ENCODE peak calls at places on chromosome 21, in five cellular contexts. One of them, this sample, is unnamed.

GRCh38 chr21:33892853-33893252 is 22.8 kb downstream of the ATP5PO start:
- DNase-seq in GM13976: no peak
- DNase-seq in T-cell: no peak
- DNase-seq in transverse colon: no peak
- DNase-seq in NCI-H1105 treated with DMSO at 0.1 percent for 48 hours: no peak
- DNase-seq in this sample: no peak

GRCh38 chr21:34276711-34277425 is 86.9 kb upstream of the KCNE2 start:
- DNase-seq in GM13976: peak
- DNase-seq in T-cell: no peak
- DNase-seq in NCI-H1105 treated with DMSO at 0.1 percent for 48 hours: no peak
- DNase-seq in transverse colon: no peak
- DNase-seq in this sample: no peak

GRCh38 chr21:46097826-46098286 is at the start of gene COL6A2:
- DNase-seq in transverse colon: peak
- DNase-seq in NCI-H1105 treated with DMSO at 0.1 percent for 48 hours: peak
- DNase-seq in GM13976: peak
- DNase-seq in T-cell: peak
- DNase-seq in this sample: peak

GRCh38 chr21:42839271-42840231 is 39.8 kb downstream of the WDR4 start:
- DNase-seq in NCI-H1105 treated with DMSO at 0.1 percent for 48 hours: no peak
- DNase-seq in GM13976: no peak
- DNase-seq in transverse colon: no peak
- DNase-seq in T-cell: no peak
- DNase-seq in this sample: no peak

GRCh38 chr21:42746240-42746592 is 92.8 kb downstream of the PDE9A start:
- DNase-seq in GM13976: no peak
- DNase-seq in NCI-H1105 treated with DMSO at 0.1 percent for 48 hours: no peak
- DNase-seq in T-cell: no peak
- DNase-seq in transverse colon: no peak
- DNase-seq in this sample: no peak

GRCh38 chr21:14548751-14549150 is 2.6 kb upstream of the SAMSN1 start:
- DNase-seq in GM13976: no peak
- DNase-seq in NCI-H1105 treated with DMSO at 0.1 percent for 48 hours: no peak
- DNase-seq in transverse colon: no peak
- DNase-seq in T-cell: no peak
- DNase-seq in this sample: no peak

GRCh38 chr21:34807146-34807880 is 138.5 kb downstream of the CLIC6 start:
- DNase-seq in NCI-H1105 treated with DMSO at 0.1 percent for 48 hours: no peak
- DNase-seq in GM13976: peak
- DNase-seq in T-cell: peak
- DNase-seq in transverse colon: no peak
- DNase-seq in this sample: peak

GRCh38 chr21:44464351-44464750 is 9.0 kb downstream of the LRRC3 start:
- DNase-seq in GM13976: no peak
- DNase-seq in NCI-H1105 treated with DMSO at 0.1 percent for 48 hours: no peak
- DNase-seq in T-cell: no peak
- DNase-seq in transverse colon: no peak
- DNase-seq in this sample: no peak

GRCh38 chr21:27796106-27796505 is 829.2 kb upstream of the ADAMTS5 start:
- DNase-seq in NCI-H1105 treated with DMSO at 0.1 percent for 48 hours: no peak
- DNase-seq in GM13976: no peak
- DNase-seq in T-cell: no peak
- DNase-seq in transverse colon: no peak
- DNase-seq in this sample: no peak

GRCh38 chr21:28746166-28746565 is 246.5 kb downstream of the LTN1 start:
- DNase-seq in GM13976: no peak
- DNase-seq in T-cell: no peak
- DNase-seq in NCI-H1105 treated with DMSO at 0.1 percent for 48 hours: no peak
- DNase-seq in transverse colon: no peak
- DNase-seq in this sample: no peak

GRCh38 chr21:39123375-39123774 is 59.9 kb downstream of the PSMG1 start:
- DNase-seq in transverse colon: no peak
- DNase-seq in GM13976: no peak
- DNase-seq in T-cell: no peak
- DNase-seq in NCI-H1105 treated with DMSO at 0.1 percent for 48 hours: no peak
- DNase-seq in this sample: no peak

GRCh38 chr21:34526618-34527290 is 14.7 kb upstream of the KCNE1 start:
- DNase-seq in T-cell: no peak
- DNase-seq in transverse colon: peak
- DNase-seq in GM13976: peak
- DNase-seq in NCI-H1105 treated with DMSO at 0.1 percent for 48 hours: no peak
- DNase-seq in this sample: no peak

GRCh38 chr21:42537106-42537742 is 23.6 kb downstream of the SLC37A1 start:
- DNase-seq in NCI-H1105 treated with DMSO at 0.1 percent for 48 hours: no peak
- DNase-seq in GM13976: peak
- DNase-seq in transverse colon: no peak
- DNase-seq in T-cell: no peak
- DNase-seq in this sample: no peak

GRCh38 chr21:43884861-43885370 is 19.9 kb downstream of the AGPAT3 start:
- DNase-seq in NCI-H1105 treated with DMSO at 0.1 percent for 48 hours: no peak
- DNase-seq in T-cell: no peak
- DNase-seq in GM13976: no peak
- DNase-seq in transverse colon: no peak
- DNase-seq in this sample: no peak

GRCh38 chr21:15034126-15034848 is 30.5 kb downstream of the NRIP1 start:
- DNase-seq in T-cell: no peak
- DNase-seq in transverse colon: no peak
- DNase-seq in GM13976: no peak
- DNase-seq in NCI-H1105 treated with DMSO at 0.1 percent for 48 hours: no peak
- DNase-seq in this sample: no peak

GRCh38 chr21:43211085-43212071 is 42.6 kb downstream of the CRYAA start:
- DNase-seq in GM13976: no peak
- DNase-seq in NCI-H1105 treated with DMSO at 0.1 percent for 48 hours: peak
- DNase-seq in transverse colon: peak
- DNase-seq in T-cell: no peak
- DNase-seq in this sample: no peak

GRCh38 chr21:28066051-28066450 is 926.6 kb downstream of the LTN1 start:
- DNase-seq in NCI-H1105 treated with DMSO at 0.1 percent for 48 hours: no peak
- DNase-seq in T-cell: no peak
- DNase-seq in GM13976: no peak
- DNase-seq in transverse colon: no peak
- DNase-seq in this sample: no peak

GRCh38 chr21:46191257-46191685 is 7.0 kb upstream of the SPATC1L start:
- DNase-seq in T-cell: no peak
- DNase-seq in NCI-H1105 treated with DMSO at 0.1 percent for 48 hours: no peak
- DNase-seq in GM13976: no peak
- DNase-seq in transverse colon: no peak
- DNase-seq in this sample: no peak

GRCh38 chr21:45172408-45172807 is 98.0 kb downstream of the ADARB1 start:
- DNase-seq in transverse colon: no peak
- DNase-seq in T-cell: no peak
- DNase-seq in NCI-H1105 treated with DMSO at 0.1 percent for 48 hours: no peak
- DNase-seq in GM13976: no peak
- DNase-seq in this sample: no peak

GRCh38 chr21:15908187-15908586 is 178.4 kb downstream of the USP25 start:
- DNase-seq in transverse colon: no peak
- DNase-seq in T-cell: no peak
- DNase-seq in GM13976: no peak
- DNase-seq in NCI-H1105 treated with DMSO at 0.1 percent for 48 hours: no peak
- DNase-seq in this sample: no peak

GRCh38 chr21:17370750-17371325 is 142.0 kb upstream of the CXADR start:
- DNase-seq in transverse colon: no peak
- DNase-seq in T-cell: no peak
- DNase-seq in NCI-H1105 treated with DMSO at 0.1 percent for 48 hours: peak
- DNase-seq in GM13976: no peak
- DNase-seq in this sample: no peak

GRCh38 chr21:41957991-41958766 is 4.4 kb upstream of the C2CD2 start:
- DNase-seq in GM13976: peak
- DNase-seq in T-cell: no peak
- DNase-seq in NCI-H1105 treated with DMSO at 0.1 percent for 48 hours: peak
- DNase-seq in transverse colon: peak
- DNase-seq in this sample: no peak

GRCh38 chr21:46455575-46456385 is 2.9 kb upstream of the DIP2A start:
- DNase-seq in NCI-H1105 treated with DMSO at 0.1 percent for 48 hours: no peak
- DNase-seq in T-cell: no peak
- DNase-seq in transverse colon: peak
- DNase-seq in GM13976: no peak
- DNase-seq in this sample: no peak

GRCh38 chr21:33075128-33075527 is 5.2 kb downstream of the OLIG1 start:
- DNase-seq in NCI-H1105 treated with DMSO at 0.1 percent for 48 hours: no peak
- DNase-seq in transverse colon: no peak
- DNase-seq in GM13976: no peak
- DNase-seq in T-cell: no peak
- DNase-seq in this sample: no peak

GRCh38 chr21:25916226-25916625 is 181.5 kb downstream of the GABPA start:
- DNase-seq in NCI-H1105 treated with DMSO at 0.1 percent for 48 hours: no peak
- DNase-seq in transverse colon: no peak
- DNase-seq in GM13976: no peak
- DNase-seq in T-cell: no peak
- DNase-seq in this sample: no peak

GRCh38 chr21:22374218-22374969 is 1376.2 kb downstream of the NCAM2 start:
- DNase-seq in GM13976: no peak
- DNase-seq in transverse colon: no peak
- DNase-seq in T-cell: no peak
- DNase-seq in NCI-H1105 treated with DMSO at 0.1 percent for 48 hours: no peak
- DNase-seq in this sample: no peak